ENCODE peak calls at places on chromosomes 13 and 19, in ten cellular contexts. W is non-pigmented ciliary epithelial cell; R is epithelial cell of prostate; D is effector CD4-positive, alpha-beta T cell; M is activated T-cell treated with anti-CD3 and anti-CD28 coated beads for 1 hour; B is NCI-H1417 treated with DMSO at 0.1 percent for 48 hours; L is kidney glomerular epithelial cell; G is NAMALWA; V is stimulated activated CD4-positive, alpha-beta T cell treated with anti-CD3 and anti-CD28 coated beads, Interleukin-12 subunit alpha, Interleukin-12 subunit beta, amount 100 ng/mL, for 24 hours; Z is SW480. K is an unnamed sample.

GRCh38 chr19:13931582-13932378 is 6.4 kb downstream of the PODNL1 start:
- DNase-seq in D (no peak), R (no peak), W (no peak), V (no peak), B (no peak), G (no peak), L (no peak), Z (no peak), M (no peak), K (no peak)

GRCh38 chr19:53772943-53773342 is 51.2 kb downstream of the NLRP12 start:
- DNase-seq in D (peak; percentile 35), G (peak; percentile 81), L (peak; percentile 56), M (peak; percentile 30), R (no peak), Z (peak; percentile 64), W (peak; percentile 14), B (no peak), V (peak; percentile 8), K (peak; percentile 5)

GRCh38 chr19:30029721-30030510 is 87.9 kb downstream of the URI1 start:
- DNase-seq in W (peak; percentile 44), V (no peak), Z (no peak), B (no peak), L (no peak), M (no peak), R (peak; percentile 40), G (no peak), D (no peak), K (no peak)

GRCh38 chr19:19329199-19329598 is 8.6 kb downstream of the MAU2 start:
- DNase-seq in M (no peak), D (no peak), L (no peak), B (no peak), Z (no peak), G (no peak), R (no peak), V (no peak), W (no peak), K (no peak)

GRCh38 chr19:24054044-24054935 is 32.7 kb upstream of the ZNF254 start:
- DNase-seq in V (no peak), R (peak; percentile 98), M (no peak), W (peak; percentile 72), G (no peak), Z (no peak), B (no peak), D (no peak), L (peak; percentile 34), K (no peak)

GRCh38 chr13:35995136-35995535 is 136.0 kb downstream of the DCLK1 start:
- DNase-seq in V (no peak), R (no peak), W (no peak), D (no peak), G (no peak), M (no peak), B (no peak), L (no peak), Z (no peak), K (no peak)

GRCh38 chr19:41657157-41657556 is 30.3 kb upstream of the CEACAM4 start:
- DNase-seq in L (no peak), W (no peak), Z (no peak), D (no peak), M (no peak), V (no peak), R (no peak), G (no peak), B (no peak), K (no peak)

GRCh38 chr19:39246951-39247669 is 1.5 kb downstream of the IFNL4 start:
- DNase-seq in Z (no peak), B (no peak), G (no peak), D (no peak), M (no peak), L (no peak), W (no peak), R (no peak), V (no peak), K (peak; percentile 23)

GRCh38 chr13:80217614-80218456 is 123.1 kb downstream of the SPRY2 start:
- DNase-seq in G (no peak), Z (peak; percentile 25), D (no peak), W (peak; percentile 89), V (no peak), M (no peak), R (no peak), L (no peak), B (no peak), K (no peak)

GRCh38 chr13:28574617-28575142 is 79.8 kb upstream of the FLT1 start:
- DNase-seq in Z (peak; percentile 93), M (no peak), R (peak; percentile 96), D (no peak), G (no peak), L (peak; percentile 76), W (peak; percentile 94), B (no peak), V (peak; percentile 4), K (peak; percentile 65)

GRCh38 chr19:34241513-34242337 is 12.6 kb upstream of the GARRE1 start:
- DNase-seq in V (no peak), Z (no peak), G (peak; percentile 60), W (no peak), R (no peak), D (no peak), B (peak; percentile 74), L (no peak), M (no peak), K (no peak)

GRCh38 chr13:113489549-113490495 is 689 bp downstream of the DCUN1D2 start:
- DNase-seq in L (peak; percentile 86), R (no peak), D (no peak), W (no peak), M (peak; percentile 20), V (peak; percentile 5), G (peak; percentile 62), B (no peak), Z (peak; percentile 40), K (peak; percentile 42)

GRCh38 chr13:110006304-110006703 is 219.9 kb upstream of the IRS2 start:
- DNase-seq in D (no peak), M (no peak), Z (no peak), W (no peak), L (peak; percentile 47), G (no peak), R (peak; percentile 66), V (no peak), B (no peak), K (no peak)

GRCh38 chr13:79989251-79989661 is 351.7 kb downstream of the SPRY2 start:
- DNase-seq in R (peak; percentile 61), V (no peak), D (no peak), L (no peak), G (no peak), W (no peak), Z (no peak), M (no peak), B (no peak), K (no peak)

GRCh38 chr13:26991508-26992181 is 180.0 kb downstream of the USP12 start:
- DNase-seq in R (no peak), V (no peak), L (no peak), G (no peak), M (no peak), D (no peak), Z (no peak), B (no peak), W (no peak), K (no peak)

K was measured in T-helper 1 cell.